ENCODE peak calls at places on chromosome 21, in four cellular contexts. R is IMR-90, N is GM12878, C is K562. Y is an unnamed sample.

GRCh38 chr21:44940116-44940631 is 345 bp downstream of the SLX9 start:
- DNase-seq in R (no peak), N (no peak), C (no peak), Y (no peak)

GRCh38 chr21:35940074-35940927 is 120.0 kb downstream of the SETD4 start:
- DNase-seq in R (peak; percentile 81), N (no peak), C (peak; percentile 17), Y (no peak)

GRCh38 chr21:35398366-35398982 is 349.4 kb upstream of the RUNX1 start:
- DNase-seq in R (peak; percentile 15), N (no peak), C (no peak), Y (no peak)

GRCh38 chr21:46557919-46558392 is 46.9 kb downstream of the S100B start:
- DNase-seq in R (no peak), N (no peak), C (no peak), Y (no peak)

GRCh38 chr21:46122758-46123683 is 25.1 kb downstream of the COL6A2 start:
- DNase-seq in R (no peak), N (no peak), C (no peak), Y (no peak)

GRCh38 chr21:36485476-36485875 is 5.6 kb upstream of the CLDN14 start:
- DNase-seq in R (no peak), N (no peak), C (no peak), Y (no peak)

GRCh38 chr21:34885125-34885524 is 164.0 kb downstream of the RUNX1 start:
- DNase-seq in R (no peak), N (no peak), C (no peak), Y (no peak)

GRCh38 chr21:32713726-32714125 is 14.1 kb downstream of the SYNJ1 start:
- DNase-seq in R (no peak), N (no peak), C (peak; percentile 18), Y (no peak)

GRCh38 chr21:34037446-34037845 is 35.9 kb upstream of the MRPS6 start:
- DNase-seq in R (peak; percentile 75), N (no peak), C (no peak), Y (no peak)

GRCh38 chr21:33855190-33855589 is 60.4 kb downstream of the ATP5PO start:
- DNase-seq in R (no peak), N (no peak), C (peak; percentile 54), Y (no peak)

GRCh38 chr21:41671859-41672542 is 94.9 kb downstream of the RIPK4 start:
- DNase-seq in R (no peak), N (no peak), C (no peak), Y (no peak)

GRCh38 chr21:34345091-34345871 is 18.5 kb upstream of the KCNE2 start:
- DNase-seq in R (peak; percentile 60), N (no peak), C (no peak), Y (no peak)

GRCh38 chr21:35911412-35912191 is 148.7 kb downstream of the SETD4 start:
- DNase-seq in R (no peak), N (no peak), C (no peak), Y (no peak)

GRCh38 chr21:44653656-44654575 is 543 bp downstream of the KRTAP12-4 start:
- DNase-seq in R (no peak), N (no peak), C (no peak), Y (no peak)

GRCh38 chr21:31117046-31117916 is 79.0 kb upstream of the KRTAP19-8 start:
- DNase-seq in R (peak; percentile 86), N (no peak), C (no peak), Y (no peak)

GRCh38 chr21:45013271-45013841 is 61.0 kb upstream of the ADARB1 start:
- DNase-seq in R (no peak), N (no peak), C (no peak), Y (no peak)

GRCh38 chr21:33750017-33750416 is 107.7 kb downstream of the ITSN1 start:
- DNase-seq in R (no peak), N (no peak), C (no peak), Y (no peak)

DNA sequence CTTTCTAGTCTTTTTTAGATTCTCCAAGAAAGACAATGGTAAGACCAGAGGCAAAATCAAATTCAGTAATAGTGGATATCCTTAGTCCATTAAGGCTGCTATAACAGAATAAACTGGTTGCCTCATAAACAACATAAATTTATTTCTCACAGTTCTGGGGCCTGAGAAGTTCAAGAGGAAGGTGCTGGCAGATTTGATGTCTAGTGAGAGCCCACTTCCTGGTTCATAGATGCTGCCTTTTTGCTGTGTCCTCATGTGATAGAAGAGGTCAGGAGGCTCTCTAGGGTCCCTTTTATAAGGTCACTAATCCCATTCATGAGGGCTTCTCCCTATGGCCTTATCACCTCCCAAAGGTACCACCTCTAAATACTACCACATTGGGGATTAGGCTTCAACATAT is 31.5 kb upstream of the BTG3 start:
- DNase-seq in R (no peak), N (no peak), C (no peak), Y (no peak)
- TF ChIP-seq RFX5 in R (no peak), N (no peak), C (no peak), Y (no peak)

GRCh38 chr21:29647353-29647781 is 292.4 kb downstream of the GRIK1 start:
- DNase-seq in R (peak; percentile 97), N (no peak), C (peak; percentile 58), Y (no peak)

GRCh38 chr21:29642551-29643245 is 297.1 kb downstream of the GRIK1 start:
- DNase-seq in R (no peak), N (no peak), C (no peak), Y (no peak)

GRCh38 chr21:29648710-29649240 is 291.0 kb downstream of the GRIK1 start:
- DNase-seq in R (no peak), N (no peak), C (no peak), Y (no peak)

GRCh38 chr21:29643289-29643688 is 296.5 kb downstream of the GRIK1 start:
- DNase-seq in R (no peak), N (no peak), C (no peak), Y (no peak)

DNA sequence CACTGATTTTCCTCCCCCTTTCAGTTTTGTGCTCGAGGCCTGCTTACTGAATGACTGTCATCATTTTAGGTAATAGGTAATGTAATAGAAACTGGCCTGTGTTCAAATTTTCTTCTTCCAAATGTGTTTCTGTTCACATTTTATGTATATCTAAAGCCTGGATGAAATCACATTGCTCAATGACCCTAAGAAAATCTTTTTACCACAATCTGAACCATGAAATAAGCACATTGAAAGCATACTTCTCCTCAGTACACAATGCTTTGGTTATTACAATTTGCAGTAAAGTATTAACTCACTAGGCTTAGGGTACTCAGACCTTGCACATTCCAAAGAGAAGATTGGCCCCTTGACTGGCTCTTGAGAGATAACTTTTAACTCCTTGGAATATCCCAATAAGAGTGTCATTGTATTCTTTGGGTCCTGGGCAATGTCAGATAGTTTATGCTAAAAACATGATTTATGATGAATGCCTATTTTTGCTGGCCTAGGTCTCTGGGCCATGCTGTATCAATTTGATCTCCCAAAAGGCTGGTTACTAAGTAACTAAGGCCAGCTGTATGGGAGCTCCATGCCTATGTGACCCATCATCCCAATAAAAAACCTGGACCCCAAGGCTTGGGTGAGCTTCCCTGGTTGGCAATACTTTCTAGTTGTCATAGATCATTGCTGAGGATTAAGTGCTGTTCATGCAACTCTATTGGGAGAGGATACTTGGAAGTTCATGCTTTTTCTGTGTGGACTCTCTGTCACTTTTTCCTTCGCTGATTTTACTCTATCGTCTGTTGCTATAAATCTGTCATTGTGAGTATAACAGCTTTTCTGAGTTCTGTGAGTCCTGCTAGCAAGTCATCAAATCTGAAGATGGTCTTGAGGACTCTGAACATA is 293.9 kb downstream of the GRIK1 start:
- DNase-seq in R (no peak), N (no peak), C (no peak), Y (no peak)
- TF ChIP-seq CEBPB in R (no peak), N (no peak), C (peak; percentile 29), Y (no peak)

GRCh38 chr21:42768324-42769121 is 110.8 kb downstream of the WDR4 start:
- DNase-seq in R (no peak), N (no peak), C (no peak), Y (no peak)

GRCh38 chr21:42769183-42769819 is 110.0 kb downstream of the WDR4 start:
- DNase-seq in R (no peak), N (no peak), C (no peak), Y (no peak)

GRCh38 chr21:42766756-42767560 is 112.4 kb downstream of the WDR4 start:
- DNase-seq in R (no peak), N (no peak), C (no peak), Y (no peak)

GRCh38 chr21:42765656-42766055 is 112.2 kb downstream of the PDE9A start:
- DNase-seq in R (no peak), N (no peak), C (no peak), Y (no peak)

DNA sequence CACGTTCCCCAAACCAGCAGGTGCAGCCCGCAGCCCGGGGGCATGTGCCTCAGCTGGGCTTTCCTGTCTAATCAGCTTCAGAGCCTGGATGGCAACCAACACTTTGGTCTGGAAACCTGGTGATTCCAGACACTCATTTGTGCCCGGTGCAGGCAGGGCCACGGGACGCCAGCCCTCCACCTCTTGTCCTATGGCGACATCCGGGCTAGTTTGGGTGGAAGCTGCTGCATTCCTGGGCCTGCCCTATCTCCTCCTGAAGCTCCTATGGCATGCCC is 111.8 kb downstream of the WDR4 start:
- DNase-seq in R (no peak), N (no peak), C (no peak), Y (no peak)
- TF ChIP-seq RFX5 in R (no peak), N (no peak), C (no peak), Y (no peak)

GRCh38 chr21:14843991-14844390 is 220.8 kb downstream of the NRIP1 start:
- DNase-seq in R (peak; percentile 53), N (no peak), C (no peak), Y (no peak)
- TF ChIP-seq CEBPB in R (no peak), N (no peak), C (no peak), Y (no peak)

GRCh38 chr21:39175154-39175553 is 8.1 kb downstream of the PSMG1 start:
- DNase-seq in R (peak; percentile 40), N (no peak), C (no peak), Y (no peak)
- TF ChIP-seq RFX5 in R (no peak), N (no peak), C (no peak), Y (no peak)

GRCh38 chr21:42711667-42712066 is 58.2 kb downstream of the PDE9A start:
- DNase-seq in R (no peak), N (no peak), C (no peak), Y (no peak)
- TF ChIP-seq CEBPB in R (no peak), N (no peak), C (no peak), Y (no peak)

GRCh38 chr21:17930102-17930501 is 110.9 kb upstream of the C21orf91 start:
- DNase-seq in R (no peak), N (no peak), C (no peak), Y (no peak)

GRCh38 chr21:17925000-17925610 is 105.9 kb upstream of the C21orf91 start:
- DNase-seq in R (peak; percentile 54), N (peak; percentile 33), C (peak; percentile 76), Y (peak; percentile 66)

GRCh38 chr21:17929514-17929913 is 110.4 kb upstream of the C21orf91 start:
- DNase-seq in R (no peak), N (no peak), C (no peak), Y (no peak)

GRCh38 chr21:17921579-17922530 is 102.7 kb upstream of the C21orf91 start:
- DNase-seq in R (peak; percentile 65), N (no peak), C (no peak), Y (no peak)

GRCh38 chr21:17925900-17926299 is 106.7 kb upstream of the C21orf91 start:
- DNase-seq in R (peak; percentile 24), N (no peak), C (no peak), Y (no peak)
- TF ChIP-seq RFX5 in R (no peak), N (no peak), C (no peak), Y (no peak)